ENCODE peak calls at places on chromosomes 11 and 22, in six cellular contexts. W is GM12878, F is endothelial cell of umbilical vein, T is K562, P is HCT116, I is A549. G is an unnamed sample.
A peak's percentile ranks its signal among the peaks of the same experiment; 100 is the strongest.

GRCh38 chr22:23756891-23757290 is 2.7 kb upstream of the VPREB3 start:
- DNase-seq in W (no peak), F (no peak), T (no peak), P (no peak), I (no peak), G (peak; percentile 82)

GRCh38 chr11:58597749-58598148 is 18.9 kb downstream of the ZFP91 start:
- DNase-seq in W (no peak), F (no peak), T (no peak), P (no peak), I (no peak), G (no peak)

GRCh38 chr11:33689089-33689488 is 11.5 kb downstream of the C11orf91 start:
- DNase-seq in W (no peak), F (peak; percentile 30), T (no peak), P (no peak), I (no peak), G (no peak)

GRCh38 chr11:32060063-32060462 is 30.8 kb upstream of the RCN1 start:
- DNase-seq in W (no peak), F (no peak), T (no peak), P (no peak), I (no peak), G (no peak)

GRCh38 chr11:74446445-74446844 is 20.9 kb downstream of the KCNE3 start:
- DNase-seq in W (no peak), F (no peak), T (no peak), P (no peak), I (no peak), G (no peak)

GRCh38 chr22:22558972-22559603 is at the start of gene PRAME:
- DNase-seq in W (peak; percentile 11), F (peak; percentile 27), T (peak; percentile 100), P (peak; percentile 80), I (peak; percentile 71), G (peak; percentile 89)

GRCh38 chr11:129146196-129146595 is 45.9 kb downstream of the ARHGAP32 start:
- DNase-seq in W (no peak), F (no peak), T (no peak), P (no peak), I (no peak), G (no peak)

GRCh38 chr11:67648140-67648795 is 2.3 kb downstream of the ACY3 start:
- DNase-seq in W (no peak), F (no peak), T (peak; percentile 59), P (peak; percentile 59), I (peak; percentile 59), G (peak; percentile 71)

GRCh38 chr22:17866621-17867020 is 92.4 kb upstream of the BID start:
- DNase-seq in W (no peak), F (no peak), T (no peak), P (no peak), I (no peak), G (no peak)

GRCh38 chr11:8760896-8761295 is 78.3 kb downstream of the RPL27A start:
- DNase-seq in W (no peak), F (no peak), T (no peak), P (no peak), I (no peak), G (no peak)

GRCh38 chr11:48141475-48142100 is 75.0 kb upstream of the OR4B1 start:
- DNase-seq in W (no peak), F (no peak), T (no peak), P (no peak), I (no peak), G (no peak)

GRCh38 chr11:134045799-134046635 is 22.9 kb upstream of the JAM3 start:
- DNase-seq in W (no peak), F (no peak), T (no peak), P (no peak), I (no peak), G (peak; percentile 27)

GRCh38 chr11:15955595-15955994 is 400.8 kb downstream of the SOX6 start:
- DNase-seq in W (no peak), F (no peak), T (no peak), P (no peak), I (no peak), G (no peak)

GRCh38 chr22:24474221-24474620 is 20.9 kb upstream of the UPB1 start:
- DNase-seq in W (no peak), F (peak; percentile 83), T (no peak), P (peak; percentile 40), I (no peak), G (no peak)

GRCh38 chr22:49553076-49553475 is 274.6 kb downstream of the BRD1 start:
- DNase-seq in W (no peak), F (no peak), T (no peak), P (no peak), I (no peak), G (peak; percentile 24)

GRCh38 chr11:57667715-57668466 is at the start of gene ZDHHC5:
- DNase-seq in W (peak; percentile 99), F (peak; percentile 100), T (peak; percentile 99), P (peak; percentile 99), I (peak; percentile 99), G (peak; percentile 100)

GRCh38 chr11:32204751-32205150 is 113.9 kb downstream of the RCN1 start:
- DNase-seq in W (no peak), F (no peak), T (no peak), P (no peak), I (no peak), G (no peak)

GRCh38 chr22:27692243-27692642 is 109.3 kb downstream of the MN1 start:
- DNase-seq in W (no peak), F (no peak), T (no peak), P (no peak), I (no peak), G (no peak)

GRCh38 chr22:26669060-26669481 is 11.7 kb downstream of the MIAT start:
- DNase-seq in W (no peak), F (peak; percentile 55), T (no peak), P (peak; percentile 62), I (no peak), G (peak; percentile 51)

GRCh38 chr11:65434057-65434666 is 11.6 kb downstream of the NEAT1 start:
- DNase-seq in W (no peak), F (peak; percentile 33), T (no peak), P (no peak), I (no peak), G (no peak)

GRCh38 chr11:65432133-65432650 is 9.6 kb downstream of the NEAT1 start:
- DNase-seq in W (no peak), F (peak; percentile 26), T (no peak), P (no peak), I (no peak), G (no peak)

GRCh38 chr11:65433657-65434056 is 11.1 kb downstream of the NEAT1 start:
- DNase-seq in W (no peak), F (no peak), T (no peak), P (no peak), I (no peak), G (no peak)

GRCh38 chr11:65431452-65432132 is 9.0 kb downstream of the NEAT1 start:
- DNase-seq in W (no peak), F (peak; percentile 35), T (no peak), P (no peak), I (no peak), G (no peak)

DNA sequence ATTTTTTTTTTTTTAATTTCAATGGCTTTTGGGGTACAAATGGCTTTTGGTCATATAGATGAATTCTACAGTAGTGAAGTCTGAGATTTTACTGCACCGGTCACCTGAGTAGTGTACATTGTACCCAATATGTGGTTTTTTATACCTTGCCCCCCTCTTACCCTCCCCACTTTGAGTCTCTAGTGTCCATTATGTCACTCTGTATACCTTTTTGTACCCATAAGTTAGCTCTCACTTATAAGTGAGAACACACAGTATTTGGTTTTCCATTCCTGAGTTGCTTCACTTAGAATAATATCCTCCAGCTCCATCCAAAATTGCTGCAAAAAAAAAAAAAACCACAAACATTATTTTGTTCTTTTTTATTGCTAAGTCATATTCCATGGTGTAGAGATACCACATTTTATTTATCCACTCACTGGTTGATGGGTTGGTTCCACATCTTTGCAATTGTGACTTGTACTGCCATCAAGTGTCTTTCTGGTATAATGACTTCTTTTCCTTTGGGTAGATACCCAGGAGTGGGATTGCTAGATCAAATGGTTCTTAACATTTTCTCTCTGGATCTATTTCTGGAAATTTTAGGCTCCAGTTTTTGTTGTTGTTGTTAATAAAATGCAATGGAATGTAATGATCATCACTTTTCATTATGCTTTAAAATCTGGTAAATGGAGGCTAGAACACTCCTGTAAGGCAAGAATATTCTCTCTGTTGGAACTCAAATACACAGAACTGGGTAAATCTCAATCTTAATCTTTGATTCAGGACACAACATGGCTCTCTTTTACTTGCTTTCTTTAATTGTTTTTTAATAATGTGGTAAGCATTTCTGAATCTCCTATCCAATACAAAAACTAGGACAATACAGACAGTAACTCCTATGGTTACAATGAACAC is 10.3 kb downstream of the NEAT1 start:
- DNase-seq in W (no peak), F (peak; percentile 50), T (no peak), P (no peak), I (no peak), G (peak; percentile 64)
- TF ChIP-seq POLR2A in W (no peak), F (no peak), T (peak; percentile 64), P (no peak), I (no peak), G (no peak)

DNA sequence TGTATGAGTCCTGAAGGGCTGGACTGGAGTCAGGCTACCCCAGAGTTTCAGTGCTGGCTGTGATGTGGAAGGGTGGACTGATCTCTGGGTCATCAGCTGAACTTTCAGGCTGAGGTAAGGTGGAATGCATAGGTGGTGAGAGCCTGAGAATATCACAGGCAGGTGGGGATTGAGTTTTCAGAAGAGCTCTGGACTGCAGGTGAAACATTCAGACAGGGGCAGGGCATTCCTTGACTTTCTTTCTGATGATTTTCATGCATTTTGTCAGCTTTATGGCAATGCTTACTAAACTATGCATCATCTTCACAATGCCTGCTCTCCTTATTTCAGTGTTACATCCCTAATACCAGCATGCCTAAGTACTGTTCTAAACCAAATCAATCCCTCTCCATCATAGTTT is 755.0 kb downstream of the KCNA4 start:
- DNase-seq in W (no peak), F (no peak), T (no peak), P (no peak), I (no peak), G (no peak)
- TF ChIP-seq CTCF in W (no peak), F (no peak), T (no peak), P (no peak), I (no peak), G (no peak)

GRCh38 chr11:116301141-116301540 is 471.6 kb downstream of the BUD13 start:
- DNase-seq in W (no peak), F (no peak), T (no peak), P (no peak), I (no peak), G (no peak)
- TF ChIP-seq MAX in W (no peak), F (no peak), T (no peak), P (no peak), I (no peak), G (no peak)

GRCh38 chr11:110113507-110113906 is 20.3 kb downstream of the ZC3H12C start:
- DNase-seq in W (no peak), F (no peak), T (no peak), P (no peak), I (no peak), G (no peak)

GRCh38 chr11:110106713-110107274 is 13.6 kb downstream of the ZC3H12C start:
- DNase-seq in W (no peak), F (no peak), T (no peak), P (no peak), I (no peak), G (no peak)

GRCh38 chr11:110110854-110111253 is 17.7 kb downstream of the ZC3H12C start:
- DNase-seq in W (no peak), F (no peak), T (no peak), P (no peak), I (no peak), G (no peak)

DNA sequence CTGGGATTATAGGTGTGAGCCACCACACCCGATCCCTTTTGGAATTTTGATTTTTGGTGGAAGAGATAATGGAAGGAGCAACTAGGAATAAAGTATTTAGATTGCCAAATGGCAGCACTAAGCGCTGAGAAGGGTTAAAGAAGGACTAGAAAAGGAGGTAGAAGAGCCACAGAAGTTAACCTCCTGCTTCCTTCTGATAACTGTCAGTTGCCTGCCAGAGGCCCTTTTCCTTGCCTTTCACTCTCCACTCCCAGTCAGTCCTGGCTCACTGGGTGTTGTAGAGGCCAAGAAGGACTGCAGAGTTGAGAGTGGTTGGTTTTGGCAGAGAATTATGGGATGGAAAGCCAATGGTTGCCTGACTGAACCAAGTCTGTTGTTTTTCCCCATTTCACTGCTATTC is 19.3 kb downstream of the ZC3H12C start:
- DNase-seq in W (no peak), F (peak; percentile 61), T (peak; percentile 32), P (no peak), I (no peak), G (no peak)
- TF ChIP-seq POLR2A in W (no peak), F (no peak), T (no peak), P (no peak), I (no peak), G (no peak)

G was measured in NB4.